ENCODE peak calls at places on chromosomes 7 and 10, in four cellular contexts. Y, A, L and D are unnamed samples.

GRCh38 chr10:79266543-79267312 is 80.5 kb upstream of the PPIF start:
- DNase-seq in L (peak; percentile 80), A (peak; percentile 93), Y (peak; percentile 97), D (peak; percentile 89)

GRCh38 chr7:70612811-70613210 is 519.1 kb upstream of the GALNT17 start:
- DNase-seq in L (no peak), Y (no peak), A (no peak), D (no peak)

GRCh38 chr10:90658791-90659190 is 199.0 kb downstream of the HTR7 start:
- DNase-seq in Y (no peak), A (no peak), L (no peak), D (no peak)

GRCh38 chr10:12397931-12398330 is 48.6 kb downstream of the CAMK1D start:
- DNase-seq in L (no peak), A (no peak), Y (no peak), D (no peak)

GRCh38 chr7:92763636-92764423 is 72.5 kb downstream of the CDK6 start:
- DNase-seq in A (peak; percentile 65), Y (peak; percentile 71), L (no peak), D (peak; percentile 60)

GRCh38 chr10:22816298-22816653 is 101.9 kb upstream of the PIP4K2A start:
- DNase-seq in Y (peak; percentile 91), A (peak; percentile 89), L (no peak), D (peak; percentile 43)

GRCh38 chr10:11793762-11794479 is 29.2 kb upstream of the PROSER2 start:
- DNase-seq in A (peak; percentile 46), Y (peak; percentile 77), L (no peak), D (peak; percentile 70)

GRCh38 chr10:71010730-71011129 is 122.4 kb upstream of the PCBD1 start:
- DNase-seq in Y (no peak), L (no peak), A (no peak), D (peak; percentile 23)

GRCh38 chr7:104272767-104273384 is 55.5 kb upstream of the LHFPL3 start:
- DNase-seq in A (peak; percentile 60), Y (peak; percentile 59), L (peak; percentile 6), D (peak; percentile 59)

GRCh38 chr10:96395931-96396877 is 37.4 kb upstream of the OPALIN start:
- DNase-seq in Y (peak; percentile 52), L (peak; percentile 49), A (peak; percentile 81), D (peak; percentile 78)